ENCODE peak calls at places on chromosomes 2 and 18, in nine cellular contexts. A, D, R, M, X, K, I, G and F are unnamed samples. For H3K36me3 and H3K27me3, the result is how much of the 10 kb centered on the place peaks cover.

GRCh38 chr2:134160793-134161504 is 92.9 kb upstream of the MGAT5 start:
- DNase-seq in A (no peak), D (no peak), R (no peak), M (no peak), X (peak), K (no peak), I (no peak), G (no peak), F (no peak)

GRCh38 chr2:207337234-207338219 is 171.8 kb upstream of the KLF7 start:
- DNase-seq in A (peak), D (no peak), R (no peak), M (no peak), X (no peak), K (no peak), I (no peak), G (no peak), F (no peak)

GRCh38 chr2:47896450-47896968 is 9.8 kb downstream of the FBXO11 start:
- DNase-seq in A (no peak), D (no peak), R (no peak), M (no peak), X (no peak), K (no peak), I (no peak), G (no peak), F (no peak)

GRCh38 chr2:121251497-121251896 is 33.5 kb downstream of the TFCP2L1 start:
- DNase-seq in A (no peak), D (no peak), R (no peak), M (no peak), X (no peak), K (no peak), I (no peak), G (no peak), F (no peak)

GRCh38 chr2:12199661-12200258 is 453.3 kb downstream of the LPIN1 start:
- DNase-seq in A (no peak), D (no peak), R (no peak), M (no peak), X (no peak), K (no peak), I (no peak), G (no peak), F (no peak)

GRCh38 chr2:205984381-205984780 is 101.6 kb downstream of the INO80D start:
- DNase-seq in A (no peak), D (no peak), R (no peak), M (no peak), X (no peak), K (no peak), I (no peak), G (no peak), F (no peak)

GRCh38 chr2:171390941-171391516 is 42.8 kb downstream of the METTL8 start:
- DNase-seq in A (peak), D (no peak), R (no peak), M (no peak), X (no peak), K (no peak), I (no peak), G (peak), F (no peak)

GRCh38 chr2:182372661-182373060 is 54.2 kb downstream of the PDE1A start:
- DNase-seq in A (peak), D (no peak), R (no peak), M (no peak), X (peak), K (no peak), I (peak), G (peak), F (no peak)

GRCh38 chr2:179104736-179105135 is 54.8 kb upstream of the CCDC141 start:
- DNase-seq in A (no peak), D (no peak), R (no peak), M (no peak), X (no peak), K (no peak), I (no peak), G (peak), F (no peak)

GRCh38 chr2:114661926-114662670 is 219.7 kb downstream of the DPP10 start:
- DNase-seq in A (no peak), D (peak), R (peak), M (peak), X (peak), K (peak), I (no peak), G (no peak), F (no peak)

GRCh38 chr2:100396483-100396882 is 21.0 kb downstream of the CHST10 start:
- DNase-seq in A (no peak), D (no peak), R (no peak), M (no peak), X (no peak), K (no peak), I (no peak), G (no peak), F (no peak)

GRCh38 chr2:230160112-230160660 is 59.6 kb downstream of the SP110 start:
- DNase-seq in A (no peak), D (peak), R (peak), M (peak), X (peak), K (no peak), I (peak), G (peak), F (peak)

GRCh38 chr18:26792661-26793060 is 72.8 kb downstream of the AQP4 start:
- DNase-seq in A (peak), D (no peak), R (no peak), M (no peak), X (no peak), K (no peak), I (peak), G (no peak), F (no peak)

GRCh38 chr2:60303685-60304084 is 249.8 kb downstream of the BCL11A start:
- DNase-seq in A (no peak), D (no peak), R (no peak), M (no peak), X (no peak), K (no peak), I (no peak), G (no peak), F (no peak)

GRCh38 chr2:234548720-234549420 is 52.0 kb upstream of the ARL4C start:
- DNase-seq in A (no peak), D (no peak), R (no peak), M (no peak), X (peak), K (no peak), I (no peak), G (no peak), F (no peak)

GRCh38 chr2:234686088-234686890 is 189.4 kb upstream of the ARL4C start:
- DNase-seq in A (peak), D (no peak), R (no peak), M (peak), X (no peak), K (no peak), I (peak), G (peak), F (no peak)

GRCh38 chr2:109133746-109134145 is 4.7 kb downstream of the SH3RF3 start:
- DNase-seq in A (no peak), D (no peak), R (no peak), M (no peak), X (no peak), K (no peak), I (no peak), G (peak), F (no peak)

GRCh38 chr2:61993422-61994024 is 88.0 kb downstream of the COMMD1 start:
- DNase-seq in A (peak), D (no peak), R (no peak), M (peak), X (peak), K (no peak), I (peak), G (peak), F (peak)

GRCh38 chr2:24269270-24269669 is 91.1 kb downstream of the ITSN2 start:
- DNase-seq in A (peak), D (no peak), R (no peak), M (no peak), X (no peak), K (no peak), I (peak), G (no peak), F (no peak)

GRCh38 chr2:239296020-239296932 is 104.5 kb downstream of the HDAC4 start:
- DNase-seq in A (no peak), D (no peak), R (peak), M (no peak), X (no peak), K (peak), I (peak), G (no peak), F (no peak)

GRCh38 chr2:113058411-113058994 is 495 bp upstream of the IL36RN start:
- DNase-seq in A (no peak), D (no peak), R (no peak), M (no peak), X (no peak), K (no peak), I (no peak), G (no peak), F (no peak)

GRCh38 chr2:12352891-12353290 is 363.8 kb upstream of the TRIB2 start:
- DNase-seq in A (no peak), D (no peak), R (no peak), M (no peak), X (peak), K (no peak), I (no peak), G (no peak), F (no peak)

GRCh38 chr2:1855150-1855549 is 110.8 kb upstream of the PXDN start:
- DNase-seq in A (no peak), D (no peak), R (peak), M (peak), X (no peak), K (no peak), I (no peak), G (no peak), F (no peak)

GRCh38 chr2:209965723-209966122 is 36.7 kb upstream of the RPE start:
- DNase-seq in A (no peak), D (no peak), R (no peak), M (no peak), X (no peak), K (no peak), I (no peak), G (no peak), F (no peak)

GRCh38 chr2:71277536-71278103 is 50.7 kb upstream of the PAIP2B start:
- DNase-seq in A (no peak), D (no peak), R (peak), M (peak), X (peak), K (peak), I (peak), G (peak), F (no peak)

GRCh38 chr18:62420513-62421209 is 95.6 kb downstream of the TNFRSF11A start:
- DNase-seq in A (no peak), D (no peak), R (peak), M (no peak), X (peak), K (no peak), I (peak), G (peak), F (peak)

GRCh38 chr2:194087089-194087488 is 1569.9 kb upstream of the SLC39A10 start:
- DNase-seq in A (no peak), D (no peak), R (no peak), M (no peak), X (no peak), K (no peak), I (no peak), G (peak), F (no peak)

GRCh38 chr18:55856191-55856590 is 268.2 kb upstream of the TCF4 start:
- DNase-seq in A (peak), D (no peak), R (no peak), M (no peak), X (no peak), K (no peak), I (no peak), G (peak), F (no peak)

GRCh38 chr2:32553829-32554432 is 73.9 kb upstream of the TTC27 start:
- DNase-seq in A (peak), D (no peak), R (no peak), M (peak), X (no peak), K (no peak), I (peak), G (peak), F (no peak)

GRCh38 chr2:190763901-190764514 is 115.1 kb downstream of the NAB1 start:
- DNase-seq in A (no peak), D (no peak), R (no peak), M (no peak), X (no peak), K (no peak), I (no peak), G (no peak), F (no peak)

GRCh38 chr2:190766581-190766980 is 114.0 kb upstream of the GLS start:
- DNase-seq in A (no peak), D (no peak), R (no peak), M (no peak), X (no peak), K (no peak), I (no peak), G (no peak), F (no peak)

GRCh38 chr2:190767821-190768220 is 112.8 kb upstream of the GLS start:
- DNase-seq in A (no peak), D (no peak), R (no peak), M (peak), X (no peak), K (no peak), I (no peak), G (no peak), F (no peak)

GRCh38 chr2:190765386-190766173 is 115.0 kb upstream of the GLS start:
- DNase-seq in A (peak), D (no peak), R (no peak), M (no peak), X (no peak), K (no peak), I (no peak), G (peak), F (no peak)

GRCh38 chr2:190766174-190766572 is 114.4 kb upstream of the GLS start:
- DNase-seq in A (no peak), D (no peak), R (no peak), M (no peak), X (no peak), K (no peak), I (no peak), G (no peak), F (no peak)
- H3K36me3 ChIP-seq in A (under half), D (under half), R (under half), M (under half), X (under half), K (under half), I (under half), G (under half), F (under half)

GRCh38 chr2:240732184-240732583 is 40.5 kb downstream of the AQP12A start:
- DNase-seq in A (no peak), D (no peak), R (no peak), M (no peak), X (no peak), K (no peak), I (no peak), G (no peak), F (no peak)
- H3K27me3 ChIP-seq in A (under half), D (under half), R (under half), M (under half), X (under half), K (under half), I (half or more), G (under half), F (under half)

GRCh38 chr2:226909131-226909530 is 73.3 kb downstream of the RHBDD1 start:
- DNase-seq in A (no peak), D (no peak), R (no peak), M (no peak), X (no peak), K (no peak), I (no peak), G (no peak), F (no peak)
- H3K4me3 ChIP-seq in A (no peak), D (no peak), R (no peak), M (no peak), X (no peak), K (no peak), I (no peak), G (no peak), F (no peak)

DNA sequence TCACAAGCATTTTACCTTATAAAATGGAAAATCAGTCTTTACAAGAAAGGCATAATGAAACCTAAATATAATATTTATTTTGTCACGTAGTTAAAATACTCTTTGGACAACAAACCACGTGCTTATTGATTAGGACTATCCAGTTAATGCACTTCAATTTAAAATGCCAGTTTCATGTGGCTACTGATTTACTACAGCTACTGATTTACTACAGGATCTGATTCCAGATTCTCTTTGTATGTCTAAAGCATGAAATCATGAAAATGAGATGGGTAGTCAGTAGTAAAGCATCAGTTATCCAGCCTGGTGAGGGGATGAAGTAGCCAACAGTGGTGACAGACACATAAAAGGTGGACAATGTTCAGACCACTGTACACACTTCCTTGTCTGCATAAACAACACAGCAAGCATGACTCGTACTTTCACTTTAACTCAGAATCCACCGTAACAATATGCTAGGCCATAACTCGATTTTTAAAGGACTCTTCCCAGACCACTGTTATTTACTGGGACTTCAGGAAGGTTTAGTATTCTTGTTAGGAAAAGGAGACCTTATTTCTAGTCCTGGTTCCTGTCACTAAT is 24.9 kb downstream of the ACAA2 start:
- DNase-seq in A (no peak), D (no peak), R (no peak), M (no peak), X (no peak), K (no peak), I (no peak), G (no peak), F (no peak)
- H3K36me3 ChIP-seq in A (under half), D (under half), R (half or more), M (under half), X (under half), K (half or more), I (under half), G (half or more), F (under half)

GRCh38 chr2:128446866-128447537 is 128.3 kb upstream of the HS6ST1 start:
- DNase-seq in A (no peak), D (peak), R (peak), M (peak), X (no peak), K (peak), I (no peak), G (no peak), F (peak)
- H3K27me3 ChIP-seq in A (under half), D (under half), R (under half), M (under half), X (under half), K (under half), I (under half), G (under half), F (under half)

DNA sequence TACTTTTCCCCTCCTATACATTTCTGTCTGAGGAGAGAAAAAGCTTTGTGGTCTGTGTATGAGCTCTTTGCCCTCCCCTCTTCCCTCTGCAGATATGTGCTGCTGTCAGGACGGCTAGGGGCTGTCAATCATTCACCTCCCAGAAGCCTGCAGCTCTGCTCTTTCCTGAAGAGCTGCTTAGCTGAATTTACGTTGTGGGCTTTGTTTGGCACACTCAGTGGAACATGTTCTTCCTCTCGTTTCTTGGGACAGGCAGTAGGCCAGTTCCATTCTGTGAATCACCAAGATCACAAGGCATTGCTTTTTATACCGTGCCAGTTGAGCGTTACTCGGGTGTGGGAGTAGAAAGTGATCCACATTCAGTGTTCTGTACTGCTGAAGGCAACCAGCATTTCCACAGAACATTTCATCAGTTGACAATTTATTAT is 136.7 kb downstream of the LAMA3 start:
- DNase-seq in A (peak), D (peak), R (peak), M (no peak), X (peak), K (no peak), I (no peak), G (peak), F (peak)
- H3K4me3 ChIP-seq in A (no peak), D (no peak), R (no peak), M (no peak), X (no peak), K (no peak), I (no peak), G (peak), F (no peak)

DNA sequence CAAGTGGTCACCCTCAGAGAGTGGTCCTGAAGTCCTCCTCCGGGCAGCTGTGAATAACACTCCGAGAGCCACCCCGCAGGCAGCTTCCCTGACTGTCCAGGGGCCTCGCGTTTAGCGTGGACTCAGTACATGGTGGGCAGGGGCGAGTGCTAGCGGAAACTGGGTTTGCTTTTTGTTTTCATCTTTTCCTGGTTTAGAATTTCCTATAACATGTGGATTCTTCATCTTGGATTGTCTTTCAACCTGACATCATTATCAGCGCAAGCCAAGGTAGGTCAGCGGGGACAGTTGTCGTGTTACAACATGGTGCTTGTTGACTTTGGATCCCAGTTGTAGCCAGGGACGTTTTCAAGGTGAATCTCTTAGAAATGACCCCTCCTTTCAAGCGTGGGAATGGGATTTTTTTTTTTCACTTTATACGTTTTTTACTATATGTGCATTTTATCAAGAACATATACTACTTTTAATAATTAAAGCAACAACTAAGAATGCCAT is 20.9 kb downstream of the RMC1 start:
- DNase-seq in A (no peak), D (no peak), R (no peak), M (no peak), X (no peak), K (no peak), I (no peak), G (no peak), F (no peak)
- H3K36me3 ChIP-seq in A (under half), D (half or more), R (half or more), M (under half), X (half or more), K (half or more), I (under half), G (half or more), F (half or more)

GRCh38 chr18:10776493-10776892 is 250.7 kb downstream of the NAPG start:
- DNase-seq in A (no peak), D (no peak), R (no peak), M (no peak), X (no peak), K (no peak), I (no peak), G (no peak), F (no peak)
- H3K27me3 ChIP-seq in A (under half), D (under half), R (under half), M (under half), X (under half), K (under half), I (under half), G (half or more), F (under half)

GRCh38 chr2:219567131-219567530 is 4.2 kb downstream of the OBSL1 start:
- DNase-seq in A (no peak), D (no peak), R (no peak), M (no peak), X (no peak), K (no peak), I (no peak), G (no peak), F (no peak)

GRCh38 chr2:219567791-219568361 is 3.5 kb downstream of the OBSL1 start:
- DNase-seq in A (no peak), D (no peak), R (no peak), M (no peak), X (no peak), K (no peak), I (no peak), G (no peak), F (no peak)

GRCh38 chr2:219566640-219567039 is 4.7 kb downstream of the OBSL1 start:
- DNase-seq in A (no peak), D (no peak), R (no peak), M (no peak), X (no peak), K (no peak), I (no peak), G (no peak), F (no peak)

GRCh38 chr2:219563271-219563928 is 7.9 kb downstream of the OBSL1 start:
- DNase-seq in A (no peak), D (no peak), R (no peak), M (no peak), X (no peak), K (no peak), I (no peak), G (no peak), F (no peak)

GRCh38 chr2:219565130-219566080 is 5.9 kb downstream of the OBSL1 start:
- DNase-seq in A (no peak), D (no peak), R (no peak), M (no peak), X (no peak), K (peak), I (no peak), G (no peak), F (no peak)
- H3K4me3 ChIP-seq in A (no peak), D (no peak), R (no peak), M (no peak), X (no peak), K (no peak), I (no peak), G (no peak), F (no peak)